ENCODE peak calls at places on chromosomes 1 and 21, in seven cellular contexts. P is transverse colon, B is esophagus muscularis mucosa, O is K562, Y is suprapubic skin, D is stomach, K is GM12878. H is an unnamed sample.

GRCh38 chr1:153633161-153633746 is 612 bp upstream of the CHTOP start:
- DNase-seq in K (no peak), O (peak), D (peak), Y (no peak), B (no peak), P (peak), H (peak)

GRCh38 chr1:170929835-170930554 is 5.3 kb upstream of the MROH9 start:
- DNase-seq in P (no peak), Y (no peak), O (peak), K (peak), B (no peak), D (no peak), H (no peak)

GRCh38 chr21:42010507-42011493 is 640 bp upstream of the ZBTB21 start:
- DNase-seq in K (no peak), B (peak), O (peak), Y (peak), P (peak), D (no peak), H (no peak)

GRCh38 chr21:41869771-41870170 is 9.4 kb downstream of the PRDM15 start:
- DNase-seq in P (no peak), O (no peak), K (no peak), D (no peak), Y (no peak), B (no peak), H (no peak)

GRCh38 chr1:26019641-26020315 is 1.8 kb upstream of the EXTL1 start:
- DNase-seq in B (no peak), Y (no peak), K (no peak), D (no peak), P (no peak), O (no peak), H (no peak)

GRCh38 chr1:86833461-86834215 is 80.3 kb downstream of the SELENOF start:
- DNase-seq in D (peak), B (no peak), O (peak), Y (peak), K (peak), P (peak), H (peak)

GRCh38 chr1:54017979-54018378 is at the start of gene LDLRAD1:
- DNase-seq in O (peak), Y (no peak), B (peak), D (peak), P (peak), K (no peak), H (peak)

GRCh38 chr1:157971723-157972122 is 21.7 kb upstream of the KIRREL1 start:
- DNase-seq in K (no peak), P (no peak), B (no peak), O (no peak), D (no peak), Y (no peak), H (no peak)

GRCh38 chr21:41168391-41169257 is 664 bp downstream of the BACE2 start:
- DNase-seq in P (peak), B (peak), Y (peak), D (peak), O (no peak), K (no peak), H (peak)

GRCh38 chr1:201538618-201539551 is at the start of gene NAV1:
- DNase-seq in B (no peak), O (peak), P (peak), D (peak), Y (peak), K (no peak), H (peak)

GRCh38 chr1:8370046-8370881 is 52.4 kb downstream of the SLC45A1 start:
- DNase-seq in O (no peak), D (no peak), K (no peak), Y (no peak), B (no peak), P (no peak), H (no peak)

GRCh38 chr1:31765041-31765467 is 914 bp upstream of the ADGRB2 start:
- DNase-seq in D (no peak), K (no peak), O (no peak), Y (no peak), P (no peak), B (no peak), H (no peak)

GRCh38 chr1:23732363-23733224 is 10.7 kb upstream of the ELOA start:
- DNase-seq in K (no peak), O (peak), P (no peak), Y (no peak), B (no peak), D (no peak), H (no peak)

GRCh38 chr1:81752840-81753239 is 47.9 kb upstream of the ADGRL2 start:
- DNase-seq in P (no peak), Y (no peak), O (no peak), D (no peak), K (no peak), B (no peak), H (no peak)

GRCh38 chr1:69967245-69967766 is 238.1 kb downstream of the LRRC40 start:
- DNase-seq in B (no peak), D (no peak), P (no peak), K (no peak), O (no peak), Y (no peak), H (no peak)

GRCh38 chr1:181647314-181648035 is 164.2 kb downstream of the CACNA1E start:
- DNase-seq in B (no peak), O (no peak), Y (no peak), D (peak), P (peak), K (no peak), H (no peak)
- TF ChIP-seq POLR2AphosphoS5 in B (no peak), O (no peak), Y (no peak), D (peak), P (peak), K (no peak), H (no peak)

GRCh38 chr1:95245029-95245428 is 11.0 kb downstream of the RWDD3 start:
- DNase-seq in Y (no peak), D (no peak), O (no peak), K (no peak), B (no peak), P (no peak), H (no peak)

GRCh38 chr1:95247607-95248006 is 13.6 kb downstream of the RWDD3 start:
- DNase-seq in O (no peak), P (no peak), D (no peak), B (no peak), K (no peak), Y (no peak), H (no peak)

GRCh38 chr1:95246511-95246910 is 12.5 kb downstream of the RWDD3 start:
- DNase-seq in O (no peak), Y (no peak), D (no peak), K (no peak), P (no peak), B (no peak), H (no peak)

GRCh38 chr1:95252422-95252821 is 18.4 kb downstream of the RWDD3 start:
- DNase-seq in P (no peak), K (no peak), B (no peak), O (no peak), D (no peak), Y (no peak), H (no peak)

GRCh38 chr1:95249929-95250328 is 15.9 kb downstream of the RWDD3 start:
- DNase-seq in K (no peak), P (no peak), Y (no peak), O (no peak), D (no peak), B (no peak), H (no peak)
- TF ChIP-seq EP300 in K (no peak), P (no peak), Y (no peak), O (no peak), D (no peak), B (no peak), H (no peak)

GRCh38 chr1:200510228-200510623 is 100.4 kb upstream of the ZNF281 start:
- DNase-seq in O (peak), D (peak), K (peak), B (no peak), Y (no peak), P (peak), H (no peak)
- TF ChIP-seq CTCF in O (peak), D (peak), K (peak), B (peak), Y (peak), P (peak), H (peak)

DNA sequence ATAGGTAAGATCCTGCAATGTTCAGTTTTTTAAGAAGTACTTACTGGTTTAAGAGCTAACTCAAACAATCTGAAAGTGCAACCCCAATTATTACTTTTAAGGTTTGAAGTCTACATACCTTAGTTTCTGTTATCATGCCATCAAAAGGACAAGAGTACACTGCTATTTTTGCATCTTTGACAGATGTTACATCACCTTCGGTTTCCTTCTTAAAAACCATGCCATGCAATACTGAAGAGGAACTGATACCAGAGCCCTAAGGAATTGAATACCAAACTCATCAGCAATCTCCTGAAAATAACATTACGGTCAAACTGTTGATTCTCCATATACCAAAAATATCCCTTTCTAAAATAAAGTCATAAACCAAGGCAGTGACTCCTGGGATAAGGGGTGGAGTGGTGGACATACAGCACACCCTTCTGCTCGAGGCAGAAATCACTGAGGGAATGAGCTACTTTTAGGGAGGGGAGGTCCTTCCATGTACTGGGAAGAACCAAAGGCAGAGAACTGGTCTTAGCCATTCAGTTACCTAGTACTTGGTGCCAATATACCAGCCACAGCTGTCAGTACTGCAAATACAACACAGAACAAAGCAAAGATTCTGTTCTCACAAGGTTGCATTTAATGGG is 8.5 kb downstream of the CCT8 start:
- DNase-seq in Y (no peak), D (no peak), O (no peak), K (peak), P (no peak), B (no peak), H (no peak)
- TF ChIP-seq POLR2AphosphoS5 in Y (no peak), D (no peak), O (no peak), K (no peak), P (no peak), B (no peak), H (no peak)

DNA sequence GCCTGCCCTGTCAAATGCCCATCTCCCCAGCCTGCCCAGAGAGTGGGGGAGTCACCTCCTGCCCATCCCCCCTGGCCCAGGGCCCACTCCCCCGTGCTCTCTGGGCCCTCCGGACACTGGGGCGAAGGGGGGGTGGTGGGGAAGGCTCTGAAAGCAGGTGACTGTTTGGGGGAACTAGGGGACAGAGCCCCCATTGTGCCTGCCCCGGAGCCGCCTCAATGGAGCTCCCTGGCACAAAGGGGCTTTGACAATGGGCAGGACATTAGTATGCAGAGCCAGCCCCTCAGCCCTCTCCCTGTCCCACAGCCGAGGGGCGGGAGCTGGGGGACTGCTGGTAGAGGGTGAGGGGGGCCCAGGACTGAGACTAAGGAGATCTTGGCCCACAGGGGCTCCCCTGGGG is 7.8 kb downstream of the KCNJ10 start:
- DNase-seq in B (no peak), P (no peak), Y (no peak), K (no peak), D (no peak), O (no peak), H (no peak)
- TF ChIP-seq EP300 in B (no peak), P (no peak), Y (no peak), K (no peak), D (no peak), O (no peak), H (no peak)